ENCODE peak calls at places on chromosomes 3 and 15, in seven cellular contexts. I is astrocyte of the spinal cord; Y is stimulated activated CD8-positive, alpha-beta memory T cell treated with anti-CD3 and anti-CD28 coated beads, Interleukin-15, amount 100 ng/mL, for 1 hour; D is right atrium auricular region; Q is stimulated activated CD4-positive, alpha-beta T cell treated with anti-CD3 and anti-CD28 coated beads, Interleukin-15, amount 100 ng/mL, for 1 hour; M is NCI-H748 treated with DMSO at 0.1 percent for 48 hours; H is T-helper 1 cell. E is an unnamed sample.

GRCh38 chr15:95174880-95175279 is 943.5 kb downstream of the MCTP2 start:
- DNase-seq in I (no peak), Y (no peak), D (no peak), Q (no peak), M (no peak), H (no peak), E (no peak)

GRCh38 chr15:62951481-62951880 is 91.1 kb upstream of the TPM1 start:
- DNase-seq in I (no peak), Y (no peak), D (no peak), Q (no peak), M (no peak), H (no peak), E (no peak)

GRCh38 chr3:190521998-190522397 is 8.1 kb downstream of the IL1RAP start:
- DNase-seq in I (no peak), Y (no peak), D (no peak), Q (no peak), M (no peak), H (no peak), E (no peak)

GRCh38 chr15:22866066-22866465 is 27.6 kb downstream of the NIPA2 start:
- DNase-seq in I (peak; percentile 73), Y (no peak), D (no peak), Q (no peak), M (no peak), H (no peak), E (no peak)

GRCh38 chr3:16151109-16151508 is 23.4 kb upstream of the GALNT15 start:
- DNase-seq in I (peak; percentile 86), Y (no peak), D (peak; percentile 85), Q (no peak), M (no peak), H (no peak), E (peak; percentile 93)

GRCh38 chr3:66075281-66075680 is 36.6 kb upstream of the MAGI1 start:
- DNase-seq in I (peak; percentile 70), Y (no peak), D (no peak), Q (no peak), M (no peak), H (no peak), E (no peak)

GRCh38 chr3:20130122-20130521 is 55.9 kb downstream of the SGO1 start:
- DNase-seq in I (no peak), Y (no peak), D (no peak), Q (no peak), M (no peak), H (no peak), E (no peak)

GRCh38 chr3:29346828-29347227 is 66.0 kb downstream of the RBMS3 start:
- DNase-seq in I (peak; percentile 76), Y (no peak), D (no peak), Q (no peak), M (peak; percentile 21), H (no peak), E (no peak)

GRCh38 chr3:146019508-146019907 is 141.5 kb downstream of the PLOD2 start:
- DNase-seq in I (peak; percentile 57), Y (no peak), D (no peak), Q (no peak), M (no peak), H (no peak), E (no peak)

GRCh38 chr3:50316657-50317242 is 5.8 kb downstream of the HYAL2 start:
- DNase-seq in I (peak; percentile 62), Y (peak; percentile 51), D (no peak), Q (peak; percentile 36), M (no peak), H (peak; percentile 42), E (no peak)

GRCh38 chr15:57580866-57581265 is 10.8 kb upstream of the MYZAP start:
- DNase-seq in I (no peak), Y (no peak), D (no peak), Q (no peak), M (no peak), H (no peak), E (no peak)

GRCh38 chr3:46693897-46694235 is 387 bp upstream of the ALS2CL start:
- DNase-seq in I (no peak), Y (no peak), D (no peak), Q (no peak), M (no peak), H (no peak), E (no peak)

GRCh38 chr15:69740684-69741083 is 288.1 kb downstream of the RPLP1 start:
- DNase-seq in I (no peak), Y (no peak), D (no peak), Q (no peak), M (no peak), H (no peak), E (no peak)

GRCh38 chr15:83695901-83696425 is 42.0 kb downstream of the ADAMTSL3 start:
- DNase-seq in I (no peak), Y (no peak), D (no peak), Q (no peak), M (no peak), H (no peak), E (no peak)

GRCh38 chr3:194750409-194750808 is 64.7 kb downstream of the FAM43A start:
- DNase-seq in I (peak; percentile 47), Y (no peak), D (no peak), Q (no peak), M (no peak), H (no peak), E (no peak)

GRCh38 chr3:102230057-102230456 is 204.8 kb upstream of the ZPLD1 start:
- DNase-seq in I (no peak), Y (no peak), D (no peak), Q (no peak), M (no peak), H (no peak), E (no peak)